ENCODE peak calls at places on chromosomes 5 and 9, in nine cellular contexts. B, W, X, K, A, Z, E, Y and I are unnamed samples.

GRCh38 chr9:105405514-105406131 is 42.2 kb upstream of the FSD1L start:
- DNase-seq in Y (no peak), W (no peak), X (no peak), K (peak; percentile 16), B (no peak), Z (no peak), A (no peak), E (peak; percentile 69), I (peak; percentile 53)

GRCh38 chr5:134506054-134507039 is 19.1 kb upstream of the JADE2 start:
- DNase-seq in K (peak; percentile 11), Z (no peak), E (no peak), Y (peak; percentile 81), B (peak; percentile 78), W (peak; percentile 77), X (peak; percentile 44), A (peak; percentile 98), I (no peak)

GRCh38 chr5:62029303-62029702 is 276.7 kb upstream of the KIF2A start:
- DNase-seq in E (peak; percentile 11), X (no peak), Y (no peak), A (no peak), Z (no peak), W (no peak), B (no peak), K (peak; percentile 17), I (no peak)

GRCh38 chr5:173627860-173628392 is 11.5 kb upstream of the BOD1 start:
- DNase-seq in Z (no peak), Y (no peak), B (no peak), K (no peak), X (no peak), E (no peak), A (no peak), W (no peak), I (no peak)

GRCh38 chr9:124596172-124596839 is 89.1 kb upstream of the NR5A1 start:
- DNase-seq in E (no peak), A (no peak), W (no peak), X (no peak), Y (no peak), B (no peak), Z (no peak), K (no peak), I (no peak)

GRCh38 chr5:84191296-84191695 is 193.4 kb downstream of the EDIL3 start:
- DNase-seq in Z (no peak), B (no peak), A (peak; percentile 39), E (peak; percentile 67), Y (no peak), K (no peak), X (no peak), W (no peak), I (peak; percentile 75)

GRCh38 chr5:136309932-136310598 is 55.3 kb downstream of the TRPC7 start:
- DNase-seq in W (no peak), Z (no peak), K (no peak), X (no peak), B (no peak), A (no peak), E (no peak), Y (no peak), I (no peak)

GRCh38 chr5:55568629-55569512 is 34.1 kb upstream of the PLPP1 start:
- DNase-seq in E (peak; percentile 46), X (no peak), W (no peak), K (peak; percentile 64), Z (no peak), B (no peak), Y (no peak), A (no peak), I (no peak)

GRCh38 chr5:79069488-79070001 is at the start of the genes BHMT2 and DMGDH:
- DNase-seq in A (peak; percentile 22), K (peak; percentile 87), E (peak; percentile 68), Y (peak; percentile 20), X (no peak), W (no peak), B (peak; percentile 48), Z (no peak), I (no peak)

GRCh38 chr5:170257370-170257769 is 24.6 kb downstream of the C5orf58 start:
- DNase-seq in X (no peak), Z (no peak), E (no peak), B (no peak), Y (no peak), W (no peak), A (no peak), K (no peak), I (no peak)

GRCh38 chr9:133100518-133101355 is 20.3 kb downstream of the RALGDS start:
- DNase-seq in Z (no peak), Y (no peak), A (no peak), W (peak; percentile 31), E (no peak), B (no peak), X (no peak), K (no peak), I (no peak)

GRCh38 chr9:109286571-109286977 is 34.3 kb downstream of the EPB41L4B start:
- DNase-seq in W (no peak), E (peak; percentile 91), Y (no peak), B (no peak), A (no peak), K (peak; percentile 89), Z (no peak), X (no peak), I (no peak)

GRCh38 chr9:79686381-79687130 is 114.8 kb downstream of the TLE4 start:
- DNase-seq in E (peak; percentile 99), Y (no peak), A (no peak), X (no peak), B (no peak), K (peak; percentile 97), W (no peak), Z (no peak), I (no peak)

GRCh38 chr9:103397868-103398600 is 402.9 kb downstream of the CYLC2 start:
- DNase-seq in B (no peak), Y (peak; percentile 11), E (peak; percentile 20), X (peak; percentile 12), Z (no peak), K (peak; percentile 29), A (peak; percentile 67), W (no peak), I (peak; percentile 48)

GRCh38 chr5:159593518-159594073 is 263.3 kb upstream of the IL12B start:
- DNase-seq in K (peak; percentile 8), B (no peak), Z (no peak), A (no peak), X (no peak), Y (no peak), W (no peak), E (no peak), I (no peak)
- H3K4me3 ChIP-seq in K (no peak overlapping the region), B (no peak overlapping the region), Z (no peak overlapping the region), A (no peak overlapping the region), X (no peak overlapping the region), Y (no peak overlapping the region), W (no peak overlapping the region), E (no peak overlapping the region), I (no peak overlapping the region)

GRCh38 chr5:68648944-68649874 is 433.7 kb downstream of the PIK3R1 start:
- DNase-seq in Z (no peak), K (no peak), W (no peak), X (peak; percentile 84), Y (no peak), B (no peak), E (no peak), A (no peak), I (no peak)

GRCh38 chr5:68646142-68646541 is 430.6 kb downstream of the PIK3R1 start:
- DNase-seq in Z (no peak), A (no peak), Y (no peak), W (no peak), B (no peak), K (peak; percentile 2), E (peak; percentile 10), X (no peak), I (no peak)

GRCh38 chr5:68643064-68643463 is 427.5 kb downstream of the PIK3R1 start:
- DNase-seq in X (no peak), A (no peak), Z (no peak), W (no peak), B (no peak), K (no peak), Y (no peak), E (no peak), I (no peak)

GRCh38 chr5:68644971-68645370 is 429.4 kb downstream of the PIK3R1 start:
- DNase-seq in B (no peak), X (no peak), K (no peak), W (no peak), A (no peak), E (no peak), Z (no peak), Y (no peak), I (no peak)

DNA sequence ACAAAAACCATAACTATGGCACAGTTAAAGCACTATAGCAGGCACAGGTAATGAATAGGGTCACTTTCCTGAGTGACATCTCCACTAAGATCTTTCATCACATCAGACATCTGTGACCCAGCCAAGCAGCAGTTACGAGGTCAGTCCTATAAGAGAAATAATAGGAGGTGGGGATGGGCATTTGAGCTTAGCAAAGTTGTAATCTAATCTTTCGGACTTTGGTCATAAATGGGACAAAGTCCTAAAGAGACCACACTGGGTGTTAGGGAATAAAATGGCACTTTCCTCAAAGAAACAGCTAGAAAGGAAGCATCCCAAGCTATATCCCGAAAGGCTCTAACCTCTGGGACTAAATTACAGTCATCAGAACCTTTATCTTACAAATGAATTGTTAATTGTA is 432.2 kb downstream of the PIK3R1 start:
- DNase-seq in E (no peak), X (no peak), A (no peak), B (no peak), Y (no peak), K (no peak), Z (no peak), W (no peak), I (no peak)
- H3K27ac ChIP-seq in E (no peak overlapping the region), X (peak overlapping the region; percentile 79), A (no peak overlapping the region), B (no peak overlapping the region), Y (no peak overlapping the region), K (no peak overlapping the region), Z (no peak overlapping the region), W (no peak overlapping the region), I (no peak overlapping the region)

DNA sequence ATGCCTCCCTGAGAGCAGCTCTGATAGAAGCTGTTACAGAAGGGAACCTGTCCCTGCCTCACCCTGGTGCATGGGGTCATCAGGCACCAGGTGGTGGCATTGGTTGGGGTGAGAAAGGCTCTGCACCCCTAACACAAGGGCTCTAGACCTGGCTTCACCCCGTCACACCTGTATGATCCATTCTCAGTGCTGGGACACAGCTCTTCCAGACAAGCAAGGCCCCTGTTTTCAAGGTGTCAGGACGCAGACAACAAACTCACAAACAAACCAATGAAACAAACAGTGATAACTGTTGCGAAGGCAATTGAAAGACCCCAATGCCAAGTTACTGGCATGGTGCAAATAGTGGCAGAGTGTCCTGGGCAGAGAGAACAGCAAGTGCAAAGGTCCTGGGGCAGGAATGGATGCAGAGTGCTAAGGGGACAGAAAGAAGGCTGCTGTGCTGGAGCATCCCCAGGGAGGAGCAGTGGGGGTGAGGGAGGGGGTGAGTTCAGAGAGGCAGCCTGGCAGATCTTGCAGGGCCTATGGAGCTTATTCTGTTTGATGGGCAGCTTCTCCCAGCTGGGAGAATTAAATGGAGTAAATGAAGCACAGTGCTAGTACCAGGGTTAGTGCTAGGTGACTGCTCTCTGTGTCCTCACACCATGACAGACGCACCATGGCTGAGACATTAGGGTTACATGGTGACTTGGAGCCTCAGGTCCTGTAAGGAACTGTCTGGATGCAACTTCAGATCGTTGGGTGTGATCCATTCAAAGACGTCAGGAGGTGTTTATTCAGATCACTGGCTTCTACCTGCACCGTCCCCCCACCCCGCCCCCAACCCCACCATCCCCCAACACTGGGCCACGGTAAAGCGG is 67.9 kb upstream of the UNC5A start:
- DNase-seq in X (no peak), K (no peak), W (peak; percentile 39), Z (peak; percentile 28), E (no peak), B (no peak), A (no peak), Y (no peak), I (no peak)
- H3K27me3 ChIP-seq in X (peaks cover 25% of the 10 kb centered on the region), K (peaks cover 61% of the 10 kb centered on the region), W (peaks cover 76% of the 10 kb centered on the region), Z (peaks cover 96% of the 10 kb centered on the region), E (peaks cover 71% of the 10 kb centered on the region), B (peaks cover 98% of the 10 kb centered on the region), A (no peaks in the 10 kb centered on the region), Y (peaks cover 60% of the 10 kb centered on the region), I (peaks cover 43% of the 10 kb centered on the region)

GRCh38 chr5:117455236-117456233 is 880.9 kb upstream of the SEMA6A start:
- DNase-seq in K (no peak), W (peak; percentile 57), E (no peak), X (no peak), Z (no peak), B (no peak), Y (no peak), A (peak; percentile 61), I (no peak)
- H3K4me3 ChIP-seq in K (no peak overlapping the region), W (peak overlapping the region; percentile 48), E (no peak overlapping the region), X (peak overlapping the region; percentile 11), Z (peak overlapping the region; percentile 50), B (no peak overlapping the region), Y (peak overlapping the region; percentile 30), A (peak overlapping the region; percentile 43), I (no peak overlapping the region)